ENCODE peak calls at places on chromosomes 7 and 10, in four cellular contexts. Y, V, B and K are unnamed samples.

GRCh38 chr10:6212806-6213205 is 10.1 kb downstream of the PFKFB3 start:
- DNase-seq in Y (no peak), V (no peak), B (no peak), K (no peak)

GRCh38 chr7:28955723-28956607 is 2.2 kb downstream of the TRIL start:
- DNase-seq in Y (no peak), V (no peak), B (peak; percentile 92), K (peak; percentile 75)

GRCh38 chr7:128941946-128942526 is 4.3 kb downstream of the IRF5 start:
- DNase-seq in Y (no peak), V (no peak), B (no peak), K (no peak)

GRCh38 chr7:16962986-16963385 is 81.2 kb upstream of the AGR3 start:
- DNase-seq in Y (no peak), V (no peak), B (no peak), K (no peak)

GRCh38 chr10:49050338-49050737 is 65.0 kb downstream of the VSTM4 start:
- DNase-seq in Y (no peak), V (no peak), B (no peak), K (no peak)

GRCh38 chr10:62426086-62426485 is 51.9 kb downstream of the ZNF365 start:
- DNase-seq in Y (no peak), V (no peak), B (no peak), K (peak; percentile 1)

GRCh38 chr10:28111712-28112111 is 112.8 kb upstream of the ODAD2 start:
- DNase-seq in Y (no peak), V (no peak), B (no peak), K (no peak)

GRCh38 chr10:13056461-13057077 is 43.4 kb upstream of the OPTN start:
- DNase-seq in Y (no peak), V (peak; percentile 29), B (no peak), K (no peak)

GRCh38 chr10:94521276-94522250 is 24.0 kb upstream of the HELLS start:
- DNase-seq in Y (no peak), V (no peak), B (no peak), K (no peak)

GRCh38 chr7:152887779-152888178 is 128.2 kb downstream of the ACTR3B start:
- DNase-seq in Y (no peak), V (no peak), B (no peak), K (no peak)

GRCh38 chr7:77359599-77359998 is 56.5 kb downstream of the GSAP start:
- DNase-seq in Y (no peak), V (no peak), B (no peak), K (no peak)

GRCh38 chr7:36084485-36085091 is 68.5 kb upstream of the EEPD1 start:
- DNase-seq in Y (no peak), V (peak; percentile 44), B (no peak), K (no peak)

DNA sequence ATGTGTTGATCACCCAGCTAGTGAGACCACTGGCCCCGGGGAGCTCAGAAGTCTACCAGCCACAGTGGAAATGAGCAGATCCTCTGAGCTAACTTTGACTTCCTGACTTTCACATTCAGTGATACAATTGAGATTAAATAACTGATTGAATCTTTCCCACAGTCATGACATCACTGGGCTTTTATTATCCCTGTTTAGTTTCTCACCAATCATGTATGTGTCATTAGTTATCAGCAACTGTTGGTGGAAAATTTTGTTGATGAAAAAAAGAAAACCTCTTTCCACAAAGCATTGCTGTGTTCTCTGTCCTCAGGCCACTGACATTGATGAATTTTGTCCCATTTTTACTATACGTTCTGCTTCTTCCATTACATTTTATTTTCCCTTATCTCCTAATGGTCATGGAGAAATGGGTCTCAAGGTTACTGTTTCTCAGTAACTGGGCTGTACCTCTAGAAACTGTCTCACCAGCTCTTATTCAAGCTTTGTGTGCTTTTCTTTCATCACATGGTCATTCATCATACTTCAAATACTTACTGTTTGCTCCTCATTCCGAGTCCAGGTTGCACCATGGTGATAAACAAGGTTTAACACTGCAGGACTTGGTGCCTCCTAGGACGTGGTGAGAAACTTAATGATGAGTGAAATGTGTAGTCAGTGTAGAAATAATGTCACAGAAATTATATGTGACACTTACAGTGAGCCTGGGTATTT is 304.7 kb downstream of the CDK14 start:
- DNase-seq in Y (no peak), V (peak; percentile 19), B (no peak), K (no peak)
- H3K27ac ChIP-seq in Y (no peak overlapping the region), V (no peak overlapping the region), B (no peak overlapping the region), K (no peak overlapping the region)

GRCh38 chr7:157400171-157400860 is 63.5 kb downstream of the DNAJB6 start:
- DNase-seq in Y (no peak), V (no peak), B (no peak), K (no peak)
- H3K27ac ChIP-seq in Y (no peak overlapping the region), V (no peak overlapping the region), B (no peak overlapping the region), K (no peak overlapping the region)

DNA sequence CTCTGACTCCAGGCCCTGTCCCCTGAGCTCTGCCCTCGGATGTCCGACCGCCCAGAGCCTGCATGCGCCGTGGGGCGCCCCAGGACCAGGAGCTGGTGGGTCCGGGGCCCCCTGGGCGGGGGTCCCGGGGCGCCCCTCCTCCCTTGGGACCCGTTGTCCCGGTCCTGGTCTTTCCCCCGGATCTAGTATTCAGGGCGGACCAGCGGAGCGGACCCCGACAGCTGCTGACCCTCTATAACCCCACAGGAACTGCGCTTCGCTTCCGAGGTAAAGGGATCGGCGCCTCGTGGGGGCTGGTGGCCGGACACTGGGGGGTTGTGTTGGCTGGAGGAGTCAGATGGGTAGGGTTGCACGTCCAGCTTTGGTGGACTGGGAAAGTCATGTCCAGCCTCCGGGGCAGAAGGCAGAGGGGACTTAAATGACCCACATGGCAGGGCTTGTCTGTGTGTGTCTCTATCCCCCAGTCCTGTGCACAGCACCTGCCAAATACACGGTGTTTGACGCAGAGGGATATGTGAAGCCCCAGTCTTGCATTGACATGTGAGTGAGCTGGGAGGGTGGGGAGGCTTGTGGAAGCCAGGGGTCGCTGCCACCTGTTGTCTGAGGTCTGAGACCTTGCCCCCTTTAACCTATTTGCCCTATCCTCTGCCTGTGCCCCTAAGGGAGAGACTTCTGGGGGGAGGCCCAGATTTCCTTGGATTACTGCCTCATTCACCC is 548 bp downstream of the MOSPD3 start:
- DNase-seq in Y (no peak), V (no peak), B (no peak), K (no peak)
- H3K27ac ChIP-seq in Y (peak overlapping the region; percentile 93), V (no peak overlapping the region), B (peak overlapping the region; percentile 89), K (no peak overlapping the region)

DNA sequence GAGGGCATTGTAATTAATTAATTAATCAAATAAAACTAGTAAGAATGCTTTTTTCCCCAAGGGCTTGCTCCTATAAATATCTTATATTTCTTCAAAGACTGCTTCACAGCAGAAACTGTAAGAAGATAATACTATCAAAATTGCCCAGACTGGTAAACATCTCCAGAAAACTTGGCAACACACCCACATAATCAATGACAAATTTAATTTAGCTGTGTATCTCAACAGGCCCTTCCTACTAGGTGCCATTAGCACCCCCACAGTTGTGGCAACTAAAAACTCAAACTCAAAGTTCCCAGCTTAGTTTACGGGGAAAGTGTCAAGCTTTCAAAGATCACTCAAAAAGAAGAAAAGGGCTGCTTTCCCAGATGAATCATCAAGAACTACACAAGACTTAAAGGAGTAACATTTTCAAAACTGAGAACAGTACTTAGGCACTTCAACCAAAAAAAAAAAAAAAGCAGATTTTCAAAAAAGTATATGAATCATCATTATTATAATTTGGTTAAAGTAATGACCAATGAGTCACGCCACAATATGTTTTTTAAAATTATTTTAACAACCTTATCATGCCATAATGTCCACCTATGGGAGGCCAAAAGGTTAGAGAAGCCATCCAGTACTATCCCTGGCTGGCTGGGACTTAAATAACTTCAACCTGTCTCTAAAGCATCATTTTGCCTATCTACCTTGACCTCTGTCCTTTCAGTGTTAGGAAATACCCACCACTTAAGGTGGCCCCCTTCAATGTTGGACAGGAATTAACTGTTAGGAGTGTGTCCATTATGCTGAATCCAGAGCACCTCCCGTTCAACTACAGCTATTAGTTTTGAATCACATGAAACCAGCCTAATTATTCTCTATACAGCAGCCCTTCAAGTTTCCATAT is 90.8 kb downstream of the ZFAND4 start:
- DNase-seq in Y (no peak), V (no peak), B (no peak), K (peak; percentile 49)
- H3K27ac ChIP-seq in Y (no peak overlapping the region), V (no peak overlapping the region), B (no peak overlapping the region), K (no peak overlapping the region)

DNA sequence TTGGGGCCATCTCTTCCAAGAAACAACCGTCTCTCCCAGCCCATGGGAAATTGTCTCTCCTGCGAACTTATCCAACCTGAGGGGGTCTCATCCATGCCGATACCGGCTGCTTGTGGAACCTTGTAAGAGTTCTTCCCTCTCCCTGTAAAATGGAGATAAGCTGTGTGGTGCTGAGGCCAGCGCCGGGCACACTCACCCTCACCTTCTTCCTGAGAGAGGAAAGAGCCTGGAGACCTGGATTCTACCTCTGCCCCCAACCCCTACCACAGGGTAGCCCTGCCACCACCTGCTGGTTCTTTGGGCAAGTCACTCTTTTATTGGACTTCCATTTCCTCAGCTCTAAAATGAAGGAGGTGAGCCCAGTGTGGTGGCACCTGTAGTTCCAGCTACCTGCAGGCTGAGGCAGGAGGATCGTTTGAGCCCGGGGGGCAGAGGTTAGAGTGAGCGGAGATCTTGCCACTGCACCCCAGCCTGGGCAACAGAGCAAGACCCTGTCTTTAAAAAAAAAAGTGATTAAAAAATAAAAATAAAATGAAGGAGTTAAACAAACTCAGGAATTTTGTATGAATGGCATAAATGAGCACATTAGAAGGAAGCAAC is 38.4 kb upstream of the PSAP start:
- DNase-seq in Y (no peak), V (no peak), B (no peak), K (no peak)
- H3K27ac ChIP-seq in Y (peak overlapping the region; percentile 55), V (peak overlapping the region; percentile 51), B (peak overlapping the region; percentile 83), K (peak overlapping the region; percentile 87)

DNA sequence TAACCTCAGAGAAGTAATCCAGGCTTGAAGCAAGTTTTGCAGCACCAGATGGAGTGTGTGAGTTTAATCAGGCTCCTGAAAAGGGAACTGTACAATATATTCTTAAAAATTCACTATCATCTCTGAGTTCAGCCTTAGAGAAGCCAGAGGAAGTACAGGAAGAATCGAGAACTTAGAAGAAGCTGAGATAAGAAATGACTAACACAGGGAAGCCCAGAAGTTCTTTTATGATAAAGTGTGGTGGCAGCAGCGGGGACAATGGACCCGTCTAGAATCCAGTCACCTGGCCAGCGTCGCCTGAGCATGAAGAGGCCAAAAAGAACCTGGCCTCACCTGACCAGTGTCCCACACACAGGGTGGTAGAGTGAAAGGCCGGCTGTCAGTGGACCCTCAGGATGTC is 161.0 kb downstream of the USP6NL start:
- DNase-seq in Y (no peak), V (no peak), B (no peak), K (no peak)
- H3K27ac ChIP-seq in Y (no peak overlapping the region), V (no peak overlapping the region), B (no peak overlapping the region), K (no peak overlapping the region)